ENCODE peak calls at places on chromosomes 16 and 17, in seven cellular contexts. E is T-helper 17 cell; W is activated naive CD4-positive, alpha-beta T cell treated with anti-CD3 and anti-CD28 coated beads, Interleukin-2, amount 50 U/mL, for 72 hours; S is Right ventricle myocardium superior; K is lower lobe of right lung; D is heart left ventricle; Z is CD8-positive, alpha-beta T cell. I is an unnamed sample.

GRCh38 chr16:75224281-75224680 is 5.5 kb downstream of the CTRB1 start:
- ATAC-seq in D (no peak), S (no peak), K (no peak), W (no peak), Z (no peak), E (no peak), I (no peak)

GRCh38 chr17:78223061-78223460 is 8.4 kb upstream of the TMEM235 start:
- ATAC-seq in W (no peak), Z (no peak), K (no peak), S (no peak), E (no peak), D (peak), I (no peak)

GRCh38 chr17:52673791-52674190 is 515.3 kb upstream of the CA10 start:
- ATAC-seq in K (no peak), S (no peak), W (no peak), D (no peak), E (no peak), Z (no peak), I (no peak)

GRCh38 chr17:27488263-27488662 is 32.0 kb downstream of the KSR1 start:
- ATAC-seq in D (no peak), S (peak), K (peak), E (no peak), Z (no peak), W (no peak), I (peak)

GRCh38 chr16:47694543-47694942 is 233.4 kb downstream of the PHKB start:
- ATAC-seq in K (no peak), E (no peak), D (no peak), S (no peak), Z (no peak), W (no peak), I (no peak)

GRCh38 chr17:32626371-32626770 is 139.6 kb downstream of the CDK5R1 start:
- ATAC-seq in W (no peak), S (no peak), D (no peak), Z (no peak), E (no peak), K (no peak), I (no peak)

GRCh38 chr16:69319826-69320730 is 8.9 kb downstream of the VPS4A start:
- ATAC-seq in Z (no peak), E (no peak), S (no peak), D (no peak), W (no peak), K (no peak), I (no peak)

GRCh38 chr16:31876955-31877828 is 3.6 kb downstream of the ZNF267 start:
- ATAC-seq in Z (peak), E (peak), K (peak), S (no peak), D (no peak), W (peak), I (no peak)

GRCh38 chr16:29226782-29227181 is 179.7 kb downstream of the NPIPB11 start:
- ATAC-seq in S (no peak), Z (no peak), W (no peak), K (no peak), E (no peak), D (no peak), I (no peak)

GRCh38 chr17:18018411-18018921 is 20.5 kb downstream of the ATPAF2 start:
- ATAC-seq in W (no peak), E (no peak), K (no peak), Z (no peak), D (peak), S (peak), I (no peak)

GRCh38 chr16:30977502-30977901 is 7.5 kb upstream of the HSD3B7 start:
- ATAC-seq in Z (peak), S (no peak), W (no peak), E (peak), K (no peak), D (no peak), I (no peak)